ENCODE peak calls at places on chromosome 11, in five cellular contexts. One of them, this sample, is unnamed. For H3K9me3, the result is how much of the 10 kb centered on the place peaks cover.

GRCh38 chr11:109249597-109249996 is 172.4 kb upstream of the C11orf87 start:
- DNase-seq in endothelial cell of umbilical vein: no peak
- DNase-seq in spleen: no peak
- DNase-seq in HCT116: no peak
- DNase-seq in prostate gland: no peak
- DNase-seq in this sample: no peak

GRCh38 chr11:94882931-94883330 is 90.4 kb downstream of the CWC15 start:
- DNase-seq in endothelial cell of umbilical vein: no peak
- DNase-seq in spleen: no peak
- DNase-seq in HCT116: no peak
- DNase-seq in prostate gland: no peak
- DNase-seq in this sample: no peak

GRCh38 chr11:106399075-106399500 is 321.6 kb downstream of the AASDHPPT start:
- DNase-seq in endothelial cell of umbilical vein: no peak
- DNase-seq in spleen: no peak
- DNase-seq in HCT116: peak
- DNase-seq in prostate gland: no peak
- DNase-seq in this sample: no peak

GRCh38 chr11:2379471-2380174 is 2.5 kb downstream of the CD81 start:
- DNase-seq in endothelial cell of umbilical vein: no peak
- DNase-seq in spleen: peak
- DNase-seq in HCT116: no peak
- DNase-seq in prostate gland: no peak
- DNase-seq in this sample: no peak

GRCh38 chr11:132639986-132640385 is 892.3 kb downstream of the OPCML start:
- DNase-seq in endothelial cell of umbilical vein: no peak
- DNase-seq in spleen: no peak
- DNase-seq in HCT116: no peak
- DNase-seq in prostate gland: no peak
- DNase-seq in this sample: no peak

GRCh38 chr11:92941676-92942571 is 27.5 kb upstream of the MTNR1B start:
- DNase-seq in endothelial cell of umbilical vein: peak
- DNase-seq in spleen: no peak
- DNase-seq in HCT116: peak
- DNase-seq in prostate gland: no peak
- DNase-seq in this sample: no peak

GRCh38 chr11:86660011-86660595 is 12.3 kb downstream of the ME3 start:
- DNase-seq in endothelial cell of umbilical vein: no peak
- DNase-seq in spleen: no peak
- DNase-seq in HCT116: no peak
- DNase-seq in prostate gland: no peak
- DNase-seq in this sample: no peak

GRCh38 chr11:914204-914603 is 3.6 kb upstream of the CHID1 start:
- DNase-seq in endothelial cell of umbilical vein: no peak
- DNase-seq in spleen: peak
- DNase-seq in HCT116: no peak
- DNase-seq in prostate gland: no peak
- DNase-seq in this sample: no peak

GRCh38 chr11:79762271-79762935 is 321.6 kb upstream of the TENM4 start:
- DNase-seq in endothelial cell of umbilical vein: no peak
- DNase-seq in spleen: no peak
- DNase-seq in HCT116: no peak
- DNase-seq in prostate gland: no peak
- DNase-seq in this sample: no peak

GRCh38 chr11:789951-790350 is at the start of gene CEND1:
- DNase-seq in endothelial cell of umbilical vein: no peak
- DNase-seq in spleen: no peak
- DNase-seq in HCT116: no peak
- DNase-seq in prostate gland: no peak
- DNase-seq in this sample: no peak

GRCh38 chr11:44766112-44766971 is 39.6 kb downstream of the TSPAN18 start:
- DNase-seq in endothelial cell of umbilical vein: peak
- DNase-seq in spleen: no peak
- DNase-seq in HCT116: no peak
- DNase-seq in prostate gland: no peak
- DNase-seq in this sample: no peak

GRCh38 chr11:121336279-121336947 is 43.8 kb downstream of the SC5D start:
- DNase-seq in endothelial cell of umbilical vein: no peak
- DNase-seq in spleen: no peak
- DNase-seq in HCT116: no peak
- DNase-seq in prostate gland: no peak
- DNase-seq in this sample: no peak

GRCh38 chr11:99952816-99953215 is 734.3 kb upstream of the ARHGAP42 start:
- DNase-seq in endothelial cell of umbilical vein: no peak
- DNase-seq in spleen: no peak
- DNase-seq in HCT116: no peak
- DNase-seq in prostate gland: no peak
- DNase-seq in this sample: no peak

DNA sequence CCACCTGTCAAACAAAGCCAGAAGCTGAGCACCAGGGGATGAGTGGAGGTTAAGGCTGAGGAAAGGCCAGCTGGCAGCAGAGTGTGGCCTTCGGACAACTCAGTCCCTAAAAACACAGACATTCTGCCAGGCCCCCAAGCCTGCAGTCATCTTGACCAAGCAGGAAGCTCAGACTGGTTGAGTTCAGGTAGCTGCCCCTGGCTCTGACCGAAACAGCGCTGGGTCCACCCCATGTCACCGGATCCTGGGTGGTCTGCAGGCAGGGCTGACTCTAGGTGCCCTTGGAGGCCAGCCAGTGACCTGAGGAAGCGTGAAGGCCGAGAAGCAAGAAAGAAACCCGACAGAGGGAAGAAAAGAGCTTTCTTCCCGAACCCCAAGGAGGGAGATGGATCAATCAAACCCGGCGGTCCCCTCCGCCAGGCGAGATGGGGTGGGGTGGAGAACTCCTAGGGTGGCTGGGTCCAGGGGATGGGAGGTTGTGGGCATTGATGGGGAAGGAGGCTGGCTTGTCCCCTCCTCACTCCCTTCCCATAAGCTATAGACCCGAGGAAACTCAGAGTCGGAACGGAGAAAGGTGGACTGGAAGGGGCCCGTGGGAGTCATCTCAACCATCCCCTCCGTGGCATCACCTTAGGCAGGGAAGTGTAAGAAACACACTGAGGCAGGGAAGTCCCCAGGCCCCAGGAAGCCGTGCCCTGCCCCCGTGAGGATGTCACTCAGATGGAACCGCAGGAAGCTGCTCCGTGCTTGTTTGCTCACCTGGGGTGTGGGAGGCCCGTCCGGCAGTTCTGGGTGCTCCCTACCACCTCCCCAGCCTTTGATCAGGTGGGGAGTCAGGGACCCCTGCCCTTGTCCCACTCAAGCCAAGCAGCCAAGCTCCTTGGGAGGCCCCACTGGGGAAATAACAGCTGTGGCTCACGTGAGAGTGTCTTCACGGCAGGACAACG is 11.7 kb downstream of the CXCR5 start:
- DNase-seq in endothelial cell of umbilical vein: no peak
- DNase-seq in spleen: peak
- DNase-seq in HCT116: no peak
- DNase-seq in prostate gland: no peak
- DNase-seq in this sample: no peak
- TF ChIP-seq POLR2AphosphoS5 in endothelial cell of umbilical vein: peak
- TF ChIP-seq POLR2AphosphoS5 in spleen: peak
- TF ChIP-seq POLR2AphosphoS5 in HCT116: no peak
- TF ChIP-seq POLR2AphosphoS5 in prostate gland: no peak
- TF ChIP-seq POLR2AphosphoS5 in this sample: no peak

DNA sequence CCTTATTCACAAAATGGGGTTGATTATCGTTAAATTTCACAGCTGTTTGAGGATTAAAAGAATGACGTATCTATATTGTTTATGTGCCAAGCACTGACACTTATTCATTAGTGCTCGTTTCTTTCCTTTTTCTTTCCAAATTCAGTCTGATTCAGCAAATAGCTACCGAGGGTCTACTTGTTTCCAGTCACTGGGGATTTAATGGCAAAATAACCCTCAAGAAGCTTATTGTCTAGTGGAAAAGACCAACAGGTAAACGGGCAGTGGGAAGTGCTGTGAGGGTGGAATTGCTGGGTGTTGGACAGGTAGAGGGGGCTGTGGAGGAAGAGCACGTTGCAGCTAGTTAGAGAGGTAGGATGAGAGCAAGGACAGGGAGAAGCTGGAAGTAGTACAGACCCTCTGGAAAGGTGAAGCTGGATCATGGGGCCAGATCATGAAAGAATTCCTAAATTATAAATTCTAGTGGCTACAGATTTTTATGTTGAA is 48.3 kb upstream of the BIRC3 start:
- DNase-seq in endothelial cell of umbilical vein: no peak
- DNase-seq in spleen: no peak
- DNase-seq in HCT116: no peak
- DNase-seq in prostate gland: no peak
- DNase-seq in this sample: no peak
- TF ChIP-seq CTCF in endothelial cell of umbilical vein: no peak
- TF ChIP-seq CTCF in spleen: no peak
- TF ChIP-seq CTCF in HCT116: peak
- TF ChIP-seq CTCF in prostate gland: no peak
- TF ChIP-seq CTCF in this sample: no peak

GRCh38 chr11:34502949-34503348 is 10.6 kb downstream of the ELF5 start:
- DNase-seq in endothelial cell of umbilical vein: no peak
- DNase-seq in spleen: no peak
- DNase-seq in HCT116: no peak
- DNase-seq in prostate gland: no peak
- DNase-seq in this sample: no peak

GRCh38 chr11:34501500-34501899 is 12.1 kb downstream of the ELF5 start:
- DNase-seq in endothelial cell of umbilical vein: no peak
- DNase-seq in spleen: no peak
- DNase-seq in HCT116: no peak
- DNase-seq in prostate gland: no peak
- DNase-seq in this sample: no peak

GRCh38 chr11:34501962-34502361 is 11.6 kb downstream of the ELF5 start:
- DNase-seq in endothelial cell of umbilical vein: no peak
- DNase-seq in spleen: no peak
- DNase-seq in HCT116: no peak
- DNase-seq in prostate gland: no peak
- DNase-seq in this sample: no peak

GRCh38 chr11:34495724-34496377 is 17.7 kb downstream of the ELF5 start:
- DNase-seq in endothelial cell of umbilical vein: no peak
- DNase-seq in spleen: no peak
- DNase-seq in HCT116: peak
- DNase-seq in prostate gland: no peak
- DNase-seq in this sample: no peak

DNA sequence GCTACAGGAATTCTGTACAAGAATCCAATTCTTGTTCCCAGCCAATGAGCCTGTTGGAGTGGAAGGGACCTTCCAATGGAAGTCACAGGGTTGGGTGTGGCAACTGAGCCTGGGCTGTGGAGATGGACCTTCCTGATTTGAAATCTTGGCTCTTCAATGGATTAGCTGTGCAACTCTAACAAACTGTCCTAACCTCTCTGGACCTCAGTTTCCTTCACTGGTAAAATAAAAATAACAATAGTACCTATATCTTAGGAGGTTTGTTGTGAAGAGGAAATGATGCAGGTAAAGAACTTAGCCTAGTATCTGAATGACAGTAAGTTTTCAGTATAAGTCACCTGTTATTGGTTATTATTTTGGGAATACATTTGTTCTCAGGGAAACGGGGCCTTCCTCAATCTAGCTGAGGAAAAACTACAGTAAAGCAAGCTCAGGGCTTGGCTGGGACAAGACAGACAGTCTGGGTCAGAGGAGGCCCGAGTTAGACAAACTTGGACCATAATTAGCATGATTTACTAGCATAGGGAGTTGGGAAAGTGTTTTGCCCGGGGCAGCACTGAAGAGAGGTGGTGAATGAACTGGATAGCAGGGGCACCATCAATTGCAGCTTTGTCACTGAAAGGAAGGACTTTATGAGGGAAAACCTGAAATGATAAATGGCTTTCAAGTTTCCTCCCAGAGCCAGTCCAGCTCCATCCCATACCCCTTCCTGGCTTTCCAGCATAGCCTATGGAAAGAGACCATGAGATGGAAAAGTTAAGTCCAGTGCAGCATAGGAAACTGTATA is 13.7 kb downstream of the ELF5 start:
- DNase-seq in endothelial cell of umbilical vein: no peak
- DNase-seq in spleen: no peak
- DNase-seq in HCT116: no peak
- DNase-seq in prostate gland: no peak
- DNase-seq in this sample: no peak
- H3K9me3 ChIP-seq in endothelial cell of umbilical vein: under half
- H3K9me3 ChIP-seq in spleen: under half
- H3K9me3 ChIP-seq in HCT116: under half
- H3K9me3 ChIP-seq in prostate gland: under half
- H3K9me3 ChIP-seq in this sample: under half

DNA sequence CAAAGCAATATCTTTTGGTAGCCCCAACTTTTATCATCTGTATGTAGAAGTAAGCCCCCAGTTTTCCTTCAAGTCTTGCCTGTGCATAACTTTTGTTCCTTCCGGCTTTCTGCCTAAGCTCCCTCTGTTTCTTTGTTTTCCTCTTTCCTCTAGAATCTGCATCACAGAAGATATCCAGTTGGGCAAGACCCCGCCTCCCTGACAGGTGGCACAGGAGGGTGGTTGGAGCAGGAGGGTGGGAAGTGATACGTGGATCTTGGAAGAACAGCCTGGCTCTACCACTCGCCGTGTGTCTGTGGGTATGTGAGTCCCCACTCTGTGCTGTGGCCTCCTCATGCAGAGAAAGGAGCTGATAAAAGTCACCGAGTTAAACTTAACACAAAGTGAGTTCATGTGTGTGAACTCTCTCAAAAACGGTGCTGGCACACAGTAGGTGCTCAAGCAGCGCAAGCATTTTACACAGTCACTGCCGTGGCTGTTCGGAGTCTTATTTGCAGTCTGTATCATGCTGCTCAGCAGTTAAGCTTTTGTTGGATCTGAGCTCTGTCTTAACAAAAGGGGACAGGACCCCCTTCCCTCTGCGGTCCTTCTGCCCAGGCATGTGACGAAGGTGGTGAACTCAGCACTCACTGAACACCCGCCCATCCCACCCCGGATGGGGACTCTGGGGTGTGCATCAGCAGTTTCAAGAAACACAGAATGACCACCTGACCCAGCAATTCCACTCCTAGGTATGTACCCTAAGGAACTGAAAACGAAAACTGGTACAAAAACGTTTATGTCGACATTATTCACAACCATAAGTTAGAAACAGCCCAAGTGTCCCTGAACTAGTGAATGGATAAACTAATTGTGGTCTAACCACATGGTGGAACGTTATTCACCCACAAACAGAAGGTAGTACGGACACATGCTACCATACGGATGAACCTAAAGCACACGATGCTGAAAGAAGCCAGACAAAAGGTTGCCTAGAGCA is 249.1 kb downstream of the CTTN start:
- DNase-seq in endothelial cell of umbilical vein: no peak
- DNase-seq in spleen: no peak
- DNase-seq in HCT116: no peak
- DNase-seq in prostate gland: no peak
- DNase-seq in this sample: no peak
- TF ChIP-seq POLR2AphosphoS5 in endothelial cell of umbilical vein: no peak
- TF ChIP-seq POLR2AphosphoS5 in spleen: no peak
- TF ChIP-seq POLR2AphosphoS5 in HCT116: no peak
- TF ChIP-seq POLR2AphosphoS5 in prostate gland: no peak
- TF ChIP-seq POLR2AphosphoS5 in this sample: no peak